ENCODE peak calls at places on chromosomes 2 and 18, in four cellular contexts. D is Peyer's patch, J is BE2C, P is cardiac muscle cell. U is an unnamed sample.

GRCh38 chr2:206543073-206543472 is 99.2 kb upstream of the FAM237A start:
- DNase-seq in J (no peak), D (no peak), P (no peak), U (no peak)

GRCh38 chr2:208373460-208374089 is 33.0 kb upstream of the PTH2R start:
- DNase-seq in P (peak; percentile 63), D (no peak), J (peak; percentile 41), U (no peak)

GRCh38 chr18:23967321-23968089 is 47.0 kb upstream of the TTC39C start:
- DNase-seq in D (no peak), P (no peak), J (no peak), U (peak; percentile 18)

GRCh38 chr2:177172034-177172880 is 40.3 kb upstream of the HNRNPA3 start:
- DNase-seq in P (no peak), J (no peak), D (no peak), U (no peak)

GRCh38 chr2:158893057-158893456 is 75.4 kb upstream of the TANC1 start:
- DNase-seq in J (peak; percentile 8), D (no peak), P (no peak), U (no peak)

GRCh38 chr18:32126538-32126937 is 34.9 kb downstream of the RNF138 start:
- DNase-seq in J (no peak), P (no peak), D (no peak), U (no peak)

GRCh38 chr2:68696554-68696953 is 38.1 kb upstream of the ARHGAP25 start:
- DNase-seq in D (no peak), J (no peak), P (no peak), U (no peak)

GRCh38 chr2:216536725-216537124 is 38.1 kb downstream of the RPL37A start:
- DNase-seq in D (no peak), J (peak; percentile 68), P (peak; percentile 61), U (no peak)

GRCh38 chr2:155372969-155373368 is 674.5 kb downstream of the KCNJ3 start:
- DNase-seq in P (peak; percentile 15), D (no peak), J (no peak), U (no peak)

GRCh38 chr2:212708346-212708745 is 169.7 kb upstream of the ERBB4 start:
- DNase-seq in J (no peak), D (no peak), P (no peak), U (no peak)

GRCh38 chr2:223601932-223602676 is at the start of gene SCG2:
- DNase-seq in J (peak; percentile 89), P (peak; percentile 91), D (no peak), U (peak; percentile 17)

GRCh38 chr2:178934571-178934970 is 115.4 kb downstream of the CCDC141 start:
- DNase-seq in P (no peak), D (no peak), J (no peak), U (no peak)
- H3K9me3 ChIP-seq in P (no peaks in the 10 kb centered on the region), D (no peaks in the 10 kb centered on the region), J (no peaks in the 10 kb centered on the region), U (peaks cover 4% of the 10 kb centered on the region)

DNA sequence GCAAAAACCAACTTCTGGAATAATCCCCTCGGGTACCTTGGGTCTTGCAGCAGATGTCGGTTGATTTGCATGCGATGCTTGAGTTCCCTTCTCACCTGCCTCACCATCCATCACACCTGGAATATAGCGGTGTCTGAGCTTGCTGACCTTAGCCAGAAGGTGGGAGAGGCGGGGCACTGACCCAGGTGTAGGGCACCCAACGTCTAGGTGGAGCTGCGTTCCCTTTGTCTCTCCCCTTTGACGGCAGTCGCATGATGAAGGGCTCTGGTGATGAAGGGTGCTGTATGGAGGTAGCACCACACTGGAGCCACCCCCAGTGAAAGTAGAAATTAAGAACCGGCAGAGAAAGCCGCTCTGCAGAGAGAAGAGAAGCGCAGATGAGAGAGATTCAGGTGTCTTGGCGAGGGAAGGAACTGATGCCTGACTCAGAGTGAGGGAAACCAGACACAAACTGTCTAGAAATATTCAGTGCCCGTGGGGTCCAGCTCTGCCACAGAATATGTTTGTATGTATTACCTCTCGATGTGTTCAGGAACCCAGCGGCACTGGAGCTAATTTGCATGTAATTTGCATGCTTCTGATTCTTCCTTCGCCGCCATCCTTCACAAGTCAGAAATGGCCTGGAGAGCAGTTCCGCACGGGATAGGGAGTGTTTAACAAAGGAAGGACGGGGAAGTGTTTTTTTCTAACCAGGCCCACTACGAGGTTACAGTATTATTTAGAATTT is 19.4 kb upstream of the MBP start:
- DNase-seq in J (no peak), P (no peak), D (no peak), U (no peak)
- TF ChIP-seq CTCF in J (no peak), P (no peak), D (no peak), U (no peak)

GRCh38 chr2:102060792-102061191 is 69.0 kb downstream of the IL1R2 start:
- DNase-seq in D (no peak), J (no peak), P (no peak), U (no peak)
- H3K4me1 ChIP-seq in D (no peaks in the 10 kb centered on the region), J (peaks cover 14% of the 10 kb centered on the region), P (peaks cover 27% of the 10 kb centered on the region), U (no peaks in the 10 kb centered on the region)

GRCh38 chr18:71398530-71398929 is 1109.7 kb downstream of the SOCS6 start:
- DNase-seq in D (no peak), J (peak; percentile 45), P (peak; percentile 72), U (no peak)
- H3K9me3 ChIP-seq in D (no peaks in the 10 kb centered on the region), J (no peaks in the 10 kb centered on the region), P (no peaks in the 10 kb centered on the region), U (no peaks in the 10 kb centered on the region)

GRCh38 chr2:196594158-196594557 is 45.4 kb upstream of the CCDC150 start:
- DNase-seq in J (no peak), P (no peak), D (no peak), U (no peak)

GRCh38 chr2:196591621-196592022 is 47.9 kb upstream of the CCDC150 start:
- DNase-seq in J (no peak), P (no peak), D (no peak), U (no peak)

GRCh38 chr2:196591004-196591403 is 48.5 kb upstream of the CCDC150 start:
- DNase-seq in J (no peak), D (no peak), P (no peak), U (no peak)

GRCh38 chr2:196592912-196593881 is 46.3 kb upstream of the CCDC150 start:
- DNase-seq in P (peak; percentile 86), J (peak; percentile 83), D (peak; percentile 55), U (no peak)

DNA sequence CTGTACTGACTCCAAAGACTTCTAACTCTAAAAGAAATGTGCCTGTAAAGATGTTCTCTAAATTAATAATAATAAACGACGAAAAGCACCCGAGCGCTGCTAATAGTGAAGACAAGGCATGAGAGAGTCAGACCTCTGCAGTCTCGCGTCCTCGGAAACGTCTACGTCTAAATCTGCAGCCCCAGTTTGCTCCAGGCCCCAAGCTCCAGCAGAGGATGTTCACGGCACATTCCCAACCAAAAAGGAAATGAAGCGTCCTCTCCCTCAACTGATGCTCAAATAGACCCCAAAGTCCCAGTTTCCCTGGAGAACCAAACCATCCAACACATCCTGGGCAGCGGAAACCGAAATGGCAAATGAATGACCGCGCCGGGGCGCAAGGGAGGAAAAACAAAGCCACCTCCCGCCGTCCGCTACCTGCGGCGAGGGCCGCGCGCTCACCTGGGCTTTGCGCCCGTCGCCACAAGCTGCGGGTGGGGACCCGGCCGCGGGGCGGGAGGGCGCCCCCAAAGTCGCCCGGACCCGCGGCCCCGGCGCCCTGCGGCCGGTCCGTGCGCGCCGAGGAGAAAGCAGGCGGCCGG is 47.1 kb upstream of the CCDC150 start:
- DNase-seq in J (no peak), P (no peak), D (peak; percentile 51), U (no peak)
- TF ChIP-seq CTCF in J (peak; percentile 38), P (peak; percentile 18), D (no peak), U (no peak)

DNA sequence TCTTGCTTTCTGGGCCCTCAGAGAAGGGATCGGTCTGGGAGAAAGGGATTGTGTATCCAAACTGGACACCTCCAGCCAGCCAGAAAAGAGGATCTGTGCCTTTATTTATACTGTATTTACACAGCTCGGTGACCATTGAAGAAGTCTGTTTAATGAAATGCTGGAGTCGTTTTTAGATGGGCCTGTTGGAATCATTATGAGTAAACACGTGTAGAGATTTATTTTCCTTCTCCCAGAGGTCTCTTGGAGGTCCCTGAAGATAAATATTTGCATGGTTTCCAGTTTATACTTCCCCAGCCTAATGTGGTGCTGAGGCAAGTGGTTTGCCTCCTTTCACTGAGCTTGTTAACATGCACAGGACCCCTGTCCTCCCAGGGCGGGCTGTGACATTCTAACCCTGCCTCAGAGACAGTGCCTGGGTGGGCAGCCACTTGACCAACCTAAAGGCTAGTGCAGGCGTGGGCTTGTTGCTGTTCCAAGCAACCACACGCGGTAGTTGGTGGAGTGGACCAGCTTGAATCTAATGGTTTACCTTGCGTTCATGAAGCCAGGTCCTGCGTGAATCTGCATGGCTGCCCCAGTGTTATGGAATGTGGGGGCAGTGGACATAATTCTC is 130.0 kb upstream of the DLX2 start:
- DNase-seq in J (no peak), D (no peak), P (no peak), U (no peak)
- H3K4me1 ChIP-seq in J (no peaks in the 10 kb centered on the region), D (no peaks in the 10 kb centered on the region), P (peaks cover 2% of the 10 kb centered on the region), U (no peaks in the 10 kb centered on the region)

DNA sequence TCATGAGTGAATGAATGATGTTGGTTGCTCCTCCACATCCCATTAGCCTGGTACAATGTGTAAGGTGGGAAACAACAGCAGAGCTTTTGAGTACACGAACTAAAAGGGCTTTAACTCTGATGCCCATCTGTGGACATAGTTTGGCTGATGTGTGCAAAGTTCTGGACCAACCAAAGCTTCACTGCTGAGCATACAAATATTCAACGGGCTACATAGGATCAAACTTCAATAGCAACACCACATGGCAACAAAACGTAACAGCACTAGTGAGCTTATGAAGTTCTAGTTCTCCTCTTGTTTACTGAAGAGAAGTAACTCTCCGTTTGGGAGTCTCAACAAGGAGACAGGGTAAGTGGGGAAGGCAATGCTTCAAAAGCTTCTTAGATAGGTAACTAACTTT is 20.4 kb downstream of the STAM2 start:
- DNase-seq in D (no peak), J (no peak), P (no peak), U (no peak)
- H3K9me3 ChIP-seq in D (no peaks in the 10 kb centered on the region), J (no peaks in the 10 kb centered on the region), P (no peaks in the 10 kb centered on the region), U (no peaks in the 10 kb centered on the region)

U was measured in CD8-positive, alpha-beta T cell.